ENCODE peak calls at places on chromosomes 1 and 21, in six cellular contexts. One of them, this sample, is unnamed.

GRCh38 chr1:179881642-179882252 is 338 bp upstream of the TOR1AIP1 start:
- DNase-seq in AG04450: peak
- DNase-seq in effector CD4-positive, alpha-beta T cell: no peak
- DNase-seq in amygdala: no peak
- DNase-seq in ACHN: peak
- DNase-seq in NCI-H1105: no peak
- DNase-seq in this sample: no peak

GRCh38 chr1:64087768-64088167 is 115.7 kb upstream of the UBE2U start:
- DNase-seq in effector CD4-positive, alpha-beta T cell: no peak
- DNase-seq in amygdala: no peak
- DNase-seq in ACHN: no peak
- DNase-seq in AG04450: no peak
- DNase-seq in NCI-H1105: no peak
- DNase-seq in this sample: no peak

GRCh38 chr21:34881421-34881820 is 167.7 kb downstream of the RUNX1 start:
- DNase-seq in amygdala: no peak
- DNase-seq in ACHN: peak
- DNase-seq in effector CD4-positive, alpha-beta T cell: no peak
- DNase-seq in AG04450: no peak
- DNase-seq in NCI-H1105: no peak
- DNase-seq in this sample: no peak

GRCh38 chr1:25676488-25676887 is 59.9 kb downstream of the MAN1C1 start:
- DNase-seq in effector CD4-positive, alpha-beta T cell: no peak
- DNase-seq in ACHN: no peak
- DNase-seq in AG04450: no peak
- DNase-seq in NCI-H1105: peak
- DNase-seq in amygdala: no peak
- DNase-seq in this sample: no peak

GRCh38 chr1:64043328-64043727 is 160.1 kb upstream of the UBE2U start:
- DNase-seq in NCI-H1105: no peak
- DNase-seq in AG04450: no peak
- DNase-seq in ACHN: no peak
- DNase-seq in amygdala: no peak
- DNase-seq in effector CD4-positive, alpha-beta T cell: no peak
- DNase-seq in this sample: no peak

GRCh38 chr1:36962991-36963390 is 71.3 kb downstream of the GRIK3 start:
- DNase-seq in AG04450: no peak
- DNase-seq in NCI-H1105: no peak
- DNase-seq in amygdala: no peak
- DNase-seq in ACHN: no peak
- DNase-seq in effector CD4-positive, alpha-beta T cell: no peak
- DNase-seq in this sample: no peak

GRCh38 chr1:150558761-150559626 is 9.8 kb downstream of the ADAMTSL4 start:
- DNase-seq in NCI-H1105: no peak
- DNase-seq in AG04450: no peak
- DNase-seq in amygdala: no peak
- DNase-seq in ACHN: no peak
- DNase-seq in effector CD4-positive, alpha-beta T cell: no peak
- DNase-seq in this sample: no peak

GRCh38 chr1:173861731-173862145 is 6.1 kb downstream of the GAS5 start:
- DNase-seq in AG04450: no peak
- DNase-seq in effector CD4-positive, alpha-beta T cell: no peak
- DNase-seq in amygdala: no peak
- DNase-seq in ACHN: no peak
- DNase-seq in NCI-H1105: no peak
- DNase-seq in this sample: no peak

GRCh38 chr1:234943801-234944402 is 184.7 kb downstream of the TOMM20 start:
- DNase-seq in effector CD4-positive, alpha-beta T cell: no peak
- DNase-seq in AG04450: no peak
- DNase-seq in ACHN: no peak
- DNase-seq in NCI-H1105: peak
- DNase-seq in amygdala: no peak
- DNase-seq in this sample: no peak

GRCh38 chr1:210104103-210104502 is 128.5 kb upstream of the SERTAD4 start:
- DNase-seq in amygdala: no peak
- DNase-seq in NCI-H1105: no peak
- DNase-seq in effector CD4-positive, alpha-beta T cell: no peak
- DNase-seq in AG04450: no peak
- DNase-seq in ACHN: peak
- DNase-seq in this sample: no peak

GRCh38 chr1:20250346-20250989 is 40.2 kb upstream of the VWA5B1 start:
- DNase-seq in ACHN: no peak
- DNase-seq in NCI-H1105: peak
- DNase-seq in effector CD4-positive, alpha-beta T cell: no peak
- DNase-seq in AG04450: no peak
- DNase-seq in amygdala: no peak
- DNase-seq in this sample: no peak

GRCh38 chr1:208079161-208079560 is 165.0 kb downstream of the PLXNA2 start:
- DNase-seq in effector CD4-positive, alpha-beta T cell: no peak
- DNase-seq in NCI-H1105: no peak
- DNase-seq in AG04450: no peak
- DNase-seq in amygdala: no peak
- DNase-seq in ACHN: no peak
- DNase-seq in this sample: no peak

GRCh38 chr1:34060331-34060730 is 104.7 kb downstream of the CSMD2 start:
- DNase-seq in amygdala: no peak
- DNase-seq in AG04450: no peak
- DNase-seq in NCI-H1105: no peak
- DNase-seq in ACHN: no peak
- DNase-seq in effector CD4-positive, alpha-beta T cell: no peak
- DNase-seq in this sample: no peak

GRCh38 chr1:181608951-181609350 is 125.6 kb downstream of the CACNA1E start:
- DNase-seq in AG04450: no peak
- DNase-seq in amygdala: no peak
- DNase-seq in NCI-H1105: no peak
- DNase-seq in effector CD4-positive, alpha-beta T cell: no peak
- DNase-seq in ACHN: no peak
- DNase-seq in this sample: no peak

GRCh38 chr1:11245904-11246726 is 16.2 kb downstream of the MTOR start:
- DNase-seq in ACHN: no peak
- DNase-seq in AG04450: no peak
- DNase-seq in NCI-H1105: no peak
- DNase-seq in amygdala: no peak
- DNase-seq in effector CD4-positive, alpha-beta T cell: no peak
- DNase-seq in this sample: no peak

GRCh38 chr1:172969611-172970010 is 81.1 kb downstream of the TNFSF18 start:
- DNase-seq in NCI-H1105: no peak
- DNase-seq in effector CD4-positive, alpha-beta T cell: no peak
- DNase-seq in ACHN: no peak
- DNase-seq in amygdala: no peak
- DNase-seq in AG04450: peak
- DNase-seq in this sample: no peak

GRCh38 chr21:29682800-29683199 is 257.0 kb downstream of the GRIK1 start:
- DNase-seq in NCI-H1105: no peak
- DNase-seq in effector CD4-positive, alpha-beta T cell: no peak
- DNase-seq in AG04450: no peak
- DNase-seq in amygdala: no peak
- DNase-seq in ACHN: no peak
- DNase-seq in this sample: no peak

GRCh38 chr1:177913762-177914540 is 55.9 kb downstream of the SEC16B start:
- DNase-seq in effector CD4-positive, alpha-beta T cell: no peak
- DNase-seq in AG04450: peak
- DNase-seq in ACHN: peak
- DNase-seq in NCI-H1105: no peak
- DNase-seq in amygdala: no peak
- DNase-seq in this sample: no peak

GRCh38 chr1:18886003-18886335 is 16.4 kb downstream of the ALDH4A1 start:
- DNase-seq in effector CD4-positive, alpha-beta T cell: no peak
- DNase-seq in amygdala: no peak
- DNase-seq in ACHN: peak
- DNase-seq in NCI-H1105: no peak
- DNase-seq in AG04450: no peak
- DNase-seq in this sample: no peak

GRCh38 chr1:223713546-223714420 is 1.4 kb downstream of the CAPN2 start:
- DNase-seq in NCI-H1105: no peak
- DNase-seq in amygdala: no peak
- DNase-seq in effector CD4-positive, alpha-beta T cell: no peak
- DNase-seq in ACHN: peak
- DNase-seq in AG04450: no peak
- DNase-seq in this sample: no peak

GRCh38 chr1:245311887-245312286 is 157.1 kb downstream of the KIF26B start:
- DNase-seq in effector CD4-positive, alpha-beta T cell: no peak
- DNase-seq in ACHN: no peak
- DNase-seq in amygdala: no peak
- DNase-seq in NCI-H1105: no peak
- DNase-seq in AG04450: no peak
- DNase-seq in this sample: no peak

GRCh38 chr1:181469829-181470228 is 13.5 kb upstream of the CACNA1E start:
- DNase-seq in NCI-H1105: no peak
- DNase-seq in effector CD4-positive, alpha-beta T cell: no peak
- DNase-seq in ACHN: peak
- DNase-seq in amygdala: no peak
- DNase-seq in AG04450: peak
- DNase-seq in this sample: no peak

GRCh38 chr1:10192263-10192662 is 18.1 kb upstream of the KIF1B start:
- DNase-seq in AG04450: no peak
- DNase-seq in effector CD4-positive, alpha-beta T cell: no peak
- DNase-seq in NCI-H1105: no peak
- DNase-seq in ACHN: no peak
- DNase-seq in amygdala: no peak
- DNase-seq in this sample: no peak

GRCh38 chr1:101004666-101005065 is 20.9 kb downstream of the DPH5 start:
- DNase-seq in NCI-H1105: no peak
- DNase-seq in ACHN: no peak
- DNase-seq in effector CD4-positive, alpha-beta T cell: no peak
- DNase-seq in amygdala: no peak
- DNase-seq in AG04450: no peak
- DNase-seq in this sample: no peak

GRCh38 chr1:168767885-168768584 is 39.0 kb upstream of the DPT start:
- DNase-seq in amygdala: no peak
- DNase-seq in NCI-H1105: no peak
- DNase-seq in AG04450: no peak
- DNase-seq in effector CD4-positive, alpha-beta T cell: no peak
- DNase-seq in ACHN: no peak
- DNase-seq in this sample: no peak

GRCh38 chr1:44031051-44031899 is at the start of gene SLC6A9:
- DNase-seq in amygdala: no peak
- DNase-seq in ACHN: peak
- DNase-seq in AG04450: peak
- DNase-seq in NCI-H1105: peak
- DNase-seq in effector CD4-positive, alpha-beta T cell: peak
- DNase-seq in this sample: peak

GRCh38 chr1:192615055-192615454 is 20.9 kb upstream of the RGS13 start:
- DNase-seq in ACHN: no peak
- DNase-seq in NCI-H1105: no peak
- DNase-seq in effector CD4-positive, alpha-beta T cell: no peak
- DNase-seq in amygdala: no peak
- DNase-seq in AG04450: no peak
- DNase-seq in this sample: no peak

GRCh38 chr1:26530540-26530897 is 958 bp downstream of the RPS6KA1 start:
- DNase-seq in NCI-H1105: peak
- DNase-seq in ACHN: peak
- DNase-seq in amygdala: no peak
- DNase-seq in AG04450: no peak
- DNase-seq in effector CD4-positive, alpha-beta T cell: no peak
- DNase-seq in this sample: no peak

GRCh38 chr1:40309374-40310128 is 7.5 kb downstream of the COL9A2 start:
- DNase-seq in NCI-H1105: no peak
- DNase-seq in amygdala: no peak
- DNase-seq in ACHN: no peak
- DNase-seq in effector CD4-positive, alpha-beta T cell: no peak
- DNase-seq in AG04450: no peak
- DNase-seq in this sample: no peak

GRCh38 chr1:22543679-22544078 is 19.6 kb upstream of the EPHA8 start:
- DNase-seq in ACHN: no peak
- DNase-seq in effector CD4-positive, alpha-beta T cell: no peak
- DNase-seq in amygdala: no peak
- DNase-seq in AG04450: no peak
- DNase-seq in NCI-H1105: no peak
- DNase-seq in this sample: no peak

GRCh38 chr1:34872133-34872503 is 12.6 kb upstream of the SMIM12 start:
- DNase-seq in ACHN: no peak
- DNase-seq in AG04450: no peak
- DNase-seq in effector CD4-positive, alpha-beta T cell: no peak
- DNase-seq in NCI-H1105: no peak
- DNase-seq in amygdala: no peak
- DNase-seq in this sample: no peak

GRCh38 chr21:28235169-28235892 is 757.3 kb downstream of the LTN1 start:
- DNase-seq in ACHN: no peak
- DNase-seq in AG04450: no peak
- DNase-seq in NCI-H1105: no peak
- DNase-seq in effector CD4-positive, alpha-beta T cell: no peak
- DNase-seq in amygdala: no peak
- DNase-seq in this sample: no peak

GRCh38 chr1:40861227-40862003 is 748 bp downstream of the CITED4 start:
- DNase-seq in ACHN: peak
- DNase-seq in NCI-H1105: peak
- DNase-seq in AG04450: no peak
- DNase-seq in effector CD4-positive, alpha-beta T cell: peak
- DNase-seq in amygdala: no peak
- DNase-seq in this sample: peak

GRCh38 chr1:236350308-236350707 is 43.8 kb upstream of the EDARADD start:
- DNase-seq in AG04450: no peak
- DNase-seq in NCI-H1105: no peak
- DNase-seq in amygdala: no peak
- DNase-seq in ACHN: no peak
- DNase-seq in effector CD4-positive, alpha-beta T cell: no peak
- DNase-seq in this sample: no peak

GRCh38 chr1:166884040-166884642 is 8.1 kb upstream of the TADA1 start:
- DNase-seq in effector CD4-positive, alpha-beta T cell: peak
- DNase-seq in NCI-H1105: no peak
- DNase-seq in ACHN: peak
- DNase-seq in amygdala: no peak
- DNase-seq in AG04450: no peak
- DNase-seq in this sample: peak

This sample was measured in T follicular helper cell.